ENCODE peak calls at places on chromosome 10, in eight cellular contexts. One of them, this sample, is unnamed.

GRCh38 chr10:85548038-85548437 is 818.6 kb downstream of the GRID1 start:
- DNase-seq in hepatic stellate cell: no peak
- DNase-seq in activated effector memory CD4-positive, alpha-beta T cell treated with Interleukin-2 at 50 U/mL for 16 hours: peak; percentile 7
- DNase-seq in GM18507: no peak
- DNase-seq in HuH-7.5: no peak
- DNase-seq in AG04450: no peak
- DNase-seq in fibroblast of gingiva: no peak
- DNase-seq in mesothelial cell of epicardium: no peak
- DNase-seq in this sample: peak; percentile 82

GRCh38 chr10:30447125-30447799 is 13.3 kb downstream of the MAP3K8 start:
- DNase-seq in HuH-7.5: no peak
- DNase-seq in AG04450: no peak
- DNase-seq in GM18507: no peak
- DNase-seq in mesothelial cell of epicardium: no peak
- DNase-seq in fibroblast of gingiva: peak; percentile 60
- DNase-seq in hepatic stellate cell: no peak
- DNase-seq in activated effector memory CD4-positive, alpha-beta T cell treated with Interleukin-2 at 50 U/mL for 16 hours: no peak
- DNase-seq in this sample: no peak

GRCh38 chr10:127989481-127989964 is 82.6 kb downstream of the PTPRE start:
- DNase-seq in GM18507: no peak
- DNase-seq in mesothelial cell of epicardium: no peak
- DNase-seq in activated effector memory CD4-positive, alpha-beta T cell treated with Interleukin-2 at 50 U/mL for 16 hours: no peak
- DNase-seq in fibroblast of gingiva: no peak
- DNase-seq in AG04450: no peak
- DNase-seq in hepatic stellate cell: no peak
- DNase-seq in HuH-7.5: no peak
- DNase-seq in this sample: no peak

GRCh38 chr10:15370212-15370740 is 813 bp downstream of the FAM171A1 start:
- DNase-seq in fibroblast of gingiva: peak; percentile 14
- DNase-seq in mesothelial cell of epicardium: peak; percentile 25
- DNase-seq in activated effector memory CD4-positive, alpha-beta T cell treated with Interleukin-2 at 50 U/mL for 16 hours: no peak
- DNase-seq in AG04450: no peak
- DNase-seq in GM18507: no peak
- DNase-seq in HuH-7.5: peak; percentile 54
- DNase-seq in hepatic stellate cell: peak; percentile 48
- DNase-seq in this sample: peak; percentile 50

GRCh38 chr10:123019941-123020703 is 11.3 kb downstream of the ACADSB start:
- DNase-seq in AG04450: no peak
- DNase-seq in mesothelial cell of epicardium: no peak
- DNase-seq in GM18507: no peak
- DNase-seq in activated effector memory CD4-positive, alpha-beta T cell treated with Interleukin-2 at 50 U/mL for 16 hours: no peak
- DNase-seq in HuH-7.5: peak; percentile 25
- DNase-seq in fibroblast of gingiva: no peak
- DNase-seq in hepatic stellate cell: no peak
- DNase-seq in this sample: peak; percentile 69

GRCh38 chr10:3472705-3473078 is 300.1 kb upstream of the PITRM1 start:
- DNase-seq in GM18507: no peak
- DNase-seq in HuH-7.5: no peak
- DNase-seq in hepatic stellate cell: no peak
- DNase-seq in activated effector memory CD4-positive, alpha-beta T cell treated with Interleukin-2 at 50 U/mL for 16 hours: no peak
- DNase-seq in mesothelial cell of epicardium: no peak
- DNase-seq in AG04450: no peak
- DNase-seq in fibroblast of gingiva: peak; percentile 92
- DNase-seq in this sample: no peak

GRCh38 chr10:36602374-36602773 is 523.0 kb upstream of the ANKRD30A start:
- DNase-seq in fibroblast of gingiva: peak; percentile 51
- DNase-seq in activated effector memory CD4-positive, alpha-beta T cell treated with Interleukin-2 at 50 U/mL for 16 hours: no peak
- DNase-seq in hepatic stellate cell: peak; percentile 54
- DNase-seq in HuH-7.5: no peak
- DNase-seq in AG04450: peak; percentile 24
- DNase-seq in GM18507: no peak
- DNase-seq in mesothelial cell of epicardium: no peak
- DNase-seq in this sample: no peak

GRCh38 chr10:112361951-112362770 is 11.8 kb upstream of the ACSL5 start:
- DNase-seq in activated effector memory CD4-positive, alpha-beta T cell treated with Interleukin-2 at 50 U/mL for 16 hours: no peak
- DNase-seq in fibroblast of gingiva: peak; percentile 62
- DNase-seq in AG04450: no peak
- DNase-seq in GM18507: no peak
- DNase-seq in mesothelial cell of epicardium: no peak
- DNase-seq in hepatic stellate cell: peak; percentile 50
- DNase-seq in HuH-7.5: no peak
- DNase-seq in this sample: no peak

GRCh38 chr10:73989594-73990142 is 8.2 kb upstream of the VCL start:
- DNase-seq in fibroblast of gingiva: no peak
- DNase-seq in GM18507: no peak
- DNase-seq in mesothelial cell of epicardium: no peak
- DNase-seq in HuH-7.5: no peak
- DNase-seq in hepatic stellate cell: no peak
- DNase-seq in AG04450: no peak
- DNase-seq in activated effector memory CD4-positive, alpha-beta T cell treated with Interleukin-2 at 50 U/mL for 16 hours: no peak
- DNase-seq in this sample: no peak

GRCh38 chr10:35448687-35449662 is 112.7 kb downstream of the CCNY start:
- DNase-seq in mesothelial cell of epicardium: no peak
- DNase-seq in fibroblast of gingiva: no peak
- DNase-seq in activated effector memory CD4-positive, alpha-beta T cell treated with Interleukin-2 at 50 U/mL for 16 hours: no peak
- DNase-seq in hepatic stellate cell: peak; percentile 36
- DNase-seq in AG04450: no peak
- DNase-seq in GM18507: no peak
- DNase-seq in HuH-7.5: no peak
- DNase-seq in this sample: peak; percentile 92

GRCh38 chr10:28284126-28284525 is 18.7 kb downstream of the MPP7 start:
- DNase-seq in HuH-7.5: no peak
- DNase-seq in GM18507: no peak
- DNase-seq in hepatic stellate cell: no peak
- DNase-seq in AG04450: no peak
- DNase-seq in activated effector memory CD4-positive, alpha-beta T cell treated with Interleukin-2 at 50 U/mL for 16 hours: no peak
- DNase-seq in fibroblast of gingiva: no peak
- DNase-seq in mesothelial cell of epicardium: no peak
- DNase-seq in this sample: no peak